ENCODE peak calls at places on chromosomes 5 and 9, in seven cellular contexts. D, P, C, N, Y, B and U are unnamed samples.

GRCh38 chr9:125268394-125269013 is 6.9 kb downstream of the GAPVD1 start:
- ATAC-seq in B (no peak), N (peak), Y (no peak), P (peak), D (no peak), C (peak), U (no peak)

GRCh38 chr9:107548298-107549142 is 59.0 kb upstream of the KLF4 start:
- ATAC-seq in D (peak), B (no peak), C (peak), P (peak), N (peak), Y (no peak), U (peak)

GRCh38 chr5:142287973-142288313 is 36.9 kb downstream of the SPRY4 start:
- ATAC-seq in P (no peak), N (no peak), C (no peak), B (no peak), D (no peak), Y (no peak), U (no peak)

GRCh38 chr9:101479337-101480045 is 43.9 kb upstream of the ALDOB start:
- ATAC-seq in Y (peak), B (no peak), P (peak), D (no peak), N (peak), C (peak), U (peak)

GRCh38 chr5:139650689-139651501 is 2.7 kb downstream of the CXXC5 start:
- ATAC-seq in N (peak), B (peak), D (no peak), C (peak), Y (no peak), P (peak), U (no peak)

GRCh38 chr9:33158555-33159057 is 8.5 kb downstream of the B4GALT1 start:
- ATAC-seq in C (no peak), P (no peak), N (no peak), Y (no peak), D (no peak), B (no peak), U (no peak)

GRCh38 chr5:10583663-10584572 is 20.0 kb downstream of the ANKRD33B start:
- ATAC-seq in P (peak), Y (no peak), C (no peak), D (no peak), N (no peak), B (no peak), U (no peak)

GRCh38 chr5:99032234-99033013 is 103.6 kb upstream of the CHD1 start:
- ATAC-seq in Y (peak), D (peak), P (peak), C (peak), N (peak), B (peak), U (peak)

GRCh38 chr9:119801311-119801710 is 432.1 kb upstream of the BRINP1 start:
- ATAC-seq in B (no peak), C (no peak), N (peak), D (no peak), P (no peak), Y (no peak), U (peak)

GRCh38 chr5:103562084-103562452 is 521 bp downstream of the NUDT12 start:
- ATAC-seq in D (peak), B (peak), Y (peak), P (peak), C (peak), N (peak), U (peak)

GRCh38 chr5:81212211-81212687 is 20.9 kb upstream of the CKMT2 start:
- ATAC-seq in P (peak), B (no peak), D (peak), C (no peak), N (no peak), Y (peak), U (no peak)

GRCh38 chr9:114223564-114224246 is 68.4 kb downstream of the COL27A1 start:
- ATAC-seq in B (peak), C (no peak), Y (no peak), D (no peak), N (peak), P (peak), U (peak)

GRCh38 chr5:149489605-149490037 is 61.6 kb downstream of the CSNK1A1 start:
- ATAC-seq in P (peak), B (no peak), D (no peak), N (no peak), C (no peak), Y (no peak), U (no peak)

GRCh38 chr9:86721843-86722705 is 225.2 kb downstream of the GAS1 start:
- ATAC-seq in C (peak), Y (peak), N (peak), D (no peak), B (no peak), P (peak), U (peak)

GRCh38 chr9:115202181-115202580 is 84.2 kb upstream of the TNC start:
- ATAC-seq in D (no peak), Y (no peak), B (no peak), N (no peak), C (no peak), P (no peak), U (no peak)

GRCh38 chr9:88303785-88304495 is 84.3 kb upstream of the SPIN1 start:
- ATAC-seq in Y (no peak), P (no peak), D (peak), C (no peak), N (no peak), B (no peak), U (no peak)

GRCh38 chr9:20396509-20396908 is 225.8 kb downstream of the MLLT3 start:
- ATAC-seq in B (no peak), N (no peak), P (no peak), Y (no peak), C (no peak), D (peak), U (no peak)

GRCh38 chr5:160250226-160250625 is 20.9 kb downstream of the FABP6 start:
- ATAC-seq in P (no peak), Y (peak), C (no peak), N (no peak), D (no peak), B (no peak), U (no peak)

GRCh38 chr5:113281194-113281593 is 153.6 kb downstream of the TSSK1B start:
- ATAC-seq in P (no peak), B (no peak), D (no peak), Y (no peak), C (no peak), N (no peak), U (no peak)

GRCh38 chr5:10126900-10127299 is 122.8 kb downstream of the ATPSCKMT start:
- ATAC-seq in D (no peak), C (peak), N (no peak), Y (no peak), P (no peak), B (no peak), U (no peak)

GRCh38 chr5:154059039-154059430 is 20.3 kb downstream of the MFAP3 start:
- ATAC-seq in N (no peak), P (no peak), C (no peak), D (no peak), Y (peak), B (no peak), U (no peak)

GRCh38 chr5:73189816-73190451 is 16.9 kb downstream of the TMEM174 start:
- ATAC-seq in D (no peak), P (no peak), B (no peak), N (peak), C (peak), Y (peak), U (no peak)